ENCODE peak calls at places on chromosomes 13 and 19, in five cellular contexts. M is HCT116, P is IMR-90, S is HepG2, D is heart left ventricle. T is an unnamed sample.
A peak's percentile ranks its signal among the peaks of the same experiment; 100 is the strongest.

GRCh38 chr19:34180273-34180672 is 8.0 kb downstream of the LSM14A start:
- ATAC-seq in M (no peak), P (no peak), S (no peak), D (no peak), T (no peak)

GRCh38 chr13:44350775-44351504 is 22.7 kb upstream of the SERP2 start:
- ATAC-seq in M (no peak), P (no peak), S (no peak), D (no peak), T (no peak)

GRCh38 chr19:51784922-51785690 is 9.9 kb upstream of the FPR3 start:
- ATAC-seq in M (no peak), P (no peak), S (no peak), D (peak; percentile 89), T (peak; percentile 93)

GRCh38 chr13:21691928-21692327 is 21.1 kb downstream of the FGF9 start:
- ATAC-seq in M (no peak), P (no peak), S (no peak), D (peak; percentile 36), T (no peak)

GRCh38 chr19:49132974-49133609 is 13.7 kb downstream of the PPFIA3 start:
- ATAC-seq in M (no peak), P (peak; percentile 2), S (no peak), D (peak; percentile 42), T (peak; percentile 10)

GRCh38 chr19:19637523-19638251 is 5.8 kb downstream of the GMIP start:
- ATAC-seq in M (peak; percentile 70), P (no peak), S (no peak), D (no peak), T (no peak)

GRCh38 chr13:85278851-85279250 is 520.4 kb downstream of the SLITRK6 start:
- ATAC-seq in M (no peak), P (no peak), S (no peak), D (no peak), T (no peak)

GRCh38 chr13:20181180-20181579 is 11.6 kb downstream of the GJB2 start:
- ATAC-seq in M (no peak), P (no peak), S (no peak), D (no peak), T (no peak)

GRCh38 chr13:25847635-25848616 is 203.9 kb downstream of the SHISA2 start:
- ATAC-seq in M (no peak), P (no peak), S (no peak), D (no peak), T (no peak)

GRCh38 chr13:21595546-21595822 is 8.5 kb downstream of the MICU2 start:
- ATAC-seq in M (no peak), P (peak; percentile 53), S (peak; percentile 69), D (peak; percentile 18), T (no peak)

GRCh38 chr13:23159587-23160240 is 21.1 kb upstream of the SGCG start:
- ATAC-seq in M (no peak), P (peak; percentile 32), S (no peak), D (peak; percentile 35), T (peak; percentile 44)

GRCh38 chr13:48235100-48235813 is 2.3 kb downstream of the ITM2B start:
- ATAC-seq in M (no peak), P (no peak), S (no peak), D (peak; percentile 21), T (no peak)
- TF ChIP-seq POLR2A in M (no peak), P (no peak), S (no peak), D (no peak), T (peak; percentile 36)

DNA sequence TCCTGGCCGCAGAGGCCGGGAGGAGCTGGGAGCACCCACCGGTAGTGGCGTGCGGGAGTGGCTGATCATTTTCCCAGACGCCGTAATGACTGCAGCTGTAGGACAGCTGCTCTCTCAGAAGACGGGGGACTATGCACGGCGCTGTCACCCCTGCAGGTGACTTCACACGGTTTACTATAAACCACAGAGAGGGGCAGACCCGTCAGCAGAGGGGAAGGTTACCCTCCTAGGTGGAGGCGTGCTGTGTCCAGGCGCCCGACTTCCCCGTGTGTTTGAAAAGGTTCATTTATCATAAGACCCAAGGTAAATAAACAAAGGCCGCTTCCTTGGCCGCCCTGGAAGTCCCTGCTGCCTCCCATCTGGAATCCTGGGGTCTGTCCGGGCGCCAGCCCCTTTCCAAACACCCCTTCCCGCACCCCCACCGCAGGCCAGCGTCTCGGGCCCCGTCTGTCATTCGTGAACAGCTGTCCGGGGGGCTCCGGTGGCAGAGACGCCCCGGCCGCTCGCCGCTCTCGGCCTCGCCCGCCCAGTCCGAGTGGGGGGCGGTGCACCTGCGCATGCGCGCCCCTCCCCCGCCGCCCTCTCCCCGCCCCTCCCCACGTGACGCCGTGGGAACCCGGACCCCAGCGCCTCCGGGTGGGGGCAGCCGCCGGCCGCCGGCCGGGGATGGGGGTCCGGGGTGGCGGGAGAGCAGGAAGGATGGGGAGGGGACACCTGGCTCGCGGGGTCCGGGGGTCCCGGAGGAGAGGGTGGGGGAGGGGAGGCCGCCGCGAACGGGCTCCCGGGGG is 915 bp downstream of the SHC2 start:
- ATAC-seq in M (peak; percentile 69), P (peak; percentile 79), S (peak; percentile 25), D (peak; percentile 87), T (peak; percentile 74)
- TF ChIP-seq POLR2A in M (no peak), P (no peak), S (peak; percentile 69), D (no peak), T (no peak)

GRCh38 chr13:90321281-90321931 is 1026.1 kb upstream of the MIR17HG start:
- ATAC-seq in M (no peak), P (no peak), S (no peak), D (no peak), T (no peak)

GRCh38 chr13:90315061-90315460 is 1032.4 kb upstream of the MIR17HG start:
- ATAC-seq in M (no peak), P (no peak), S (no peak), D (no peak), T (no peak)

GRCh38 chr13:90320663-90321062 is 1026.8 kb upstream of the MIR17HG start:
- ATAC-seq in M (no peak), P (no peak), S (no peak), D (no peak), T (no peak)
- TF ChIP-seq POLR2A in M (no peak), P (no peak), S (no peak), D (no peak), T (no peak)

GRCh38 chr19:43533546-43534304 is 737 bp downstream of the ZNF575 start:
- ATAC-seq in M (peak; percentile 76), P (peak; percentile 91), S (peak; percentile 35), D (peak; percentile 90), T (peak; percentile 91)
- TF ChIP-seq POLR2A in M (no peak), P (no peak), S (no peak), D (no peak), T (no peak)

GRCh38 chr13:111175372-111175771 is 60.3 kb downstream of the ARHGEF7 start:
- ATAC-seq in M (no peak), P (no peak), S (no peak), D (no peak), T (no peak)
- TF ChIP-seq POLR2A in M (no peak), P (no peak), S (no peak), D (no peak), T (no peak)

DNA sequence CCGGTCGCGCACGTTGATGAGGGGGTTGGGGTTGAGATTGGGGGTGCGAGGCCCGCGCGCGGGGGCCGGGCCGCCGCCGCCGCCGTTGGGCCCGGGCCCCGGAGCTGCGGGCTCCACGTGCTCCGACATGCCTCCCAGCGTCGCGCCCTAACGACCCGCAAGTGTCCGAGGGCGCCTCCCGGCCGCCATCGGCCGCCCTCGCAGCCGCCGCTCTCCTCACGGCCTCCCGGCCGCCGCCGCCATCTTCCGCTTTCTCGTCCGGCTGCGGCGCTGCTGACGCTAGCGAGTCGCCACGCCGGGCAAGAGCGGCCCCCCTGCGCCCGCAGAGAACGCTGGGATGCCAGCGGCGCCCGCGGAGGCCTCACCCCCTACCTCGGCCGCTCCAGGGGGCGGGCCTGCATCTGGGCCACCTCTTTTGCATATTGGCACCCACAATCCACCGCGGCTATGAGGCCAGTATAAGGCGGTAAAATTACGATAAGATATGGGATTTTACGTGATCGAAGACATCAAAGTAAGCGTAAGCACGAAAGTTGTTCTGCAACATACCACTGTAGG is at the start of gene TMEM259:
- ATAC-seq in M (peak; percentile 82), P (peak; percentile 93), S (peak; percentile 82), D (peak; percentile 92), T (peak; percentile 92)
- TF ChIP-seq POLR2A in M (no peak), P (no peak), S (peak; percentile 71), D (no peak), T (peak; percentile 77)

GRCh38 chr19:23515551-23515950 is 120.3 kb upstream of the ZNF91 start:
- ATAC-seq in M (no peak), P (no peak), S (no peak), D (no peak), T (no peak)

GRCh38 chr19:23512151-23512925 is 117.1 kb upstream of the ZNF91 start:
- ATAC-seq in M (no peak), P (no peak), S (no peak), D (no peak), T (no peak)

GRCh38 chr19:23507441-23507840 is 112.2 kb upstream of the ZNF91 start:
- ATAC-seq in M (no peak), P (no peak), S (no peak), D (no peak), T (no peak)

GRCh38 chr19:23505738-23506137 is 110.5 kb upstream of the ZNF91 start:
- ATAC-seq in M (no peak), P (no peak), S (no peak), D (no peak), T (no peak)

DNA sequence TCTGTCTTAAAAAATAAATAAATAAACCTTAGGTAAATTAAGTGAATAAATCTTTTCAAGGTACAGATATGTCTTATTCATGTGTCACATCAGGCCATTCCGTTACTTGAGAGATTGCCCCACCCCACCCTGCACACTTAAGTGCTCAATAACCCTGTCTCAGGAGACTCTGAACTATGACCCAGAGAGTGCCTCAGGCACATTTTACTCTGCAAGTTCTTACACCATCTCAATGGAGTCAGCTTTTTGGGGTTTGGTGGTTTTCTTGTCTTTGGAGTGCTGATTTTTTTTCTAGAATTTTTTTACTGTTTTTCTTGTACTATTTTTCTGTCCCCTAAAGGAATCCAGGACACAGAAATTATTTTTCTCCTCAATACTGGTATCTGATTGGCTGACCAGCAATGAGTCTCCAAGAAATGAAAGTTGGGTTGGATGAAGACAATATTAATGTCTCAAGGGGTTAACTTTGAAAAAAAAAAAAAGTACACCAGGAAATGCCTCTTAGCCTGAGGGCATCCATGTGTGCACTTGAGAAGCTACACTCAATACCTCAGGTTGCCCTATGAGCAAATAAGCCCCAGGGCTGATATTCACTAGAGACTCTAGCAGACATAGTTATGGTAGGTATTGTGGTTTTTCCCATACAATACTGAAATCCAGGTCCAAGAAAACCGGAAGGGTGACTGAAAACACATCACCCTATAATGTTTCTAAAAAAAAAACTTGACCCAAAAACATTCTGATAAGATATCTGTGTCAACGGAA is 114.6 kb upstream of the ZNF91 start:
- ATAC-seq in M (no peak), P (no peak), S (no peak), D (no peak), T (no peak)
- TF ChIP-seq POLR2A in M (no peak), P (no peak), S (no peak), D (no peak), T (no peak)

DNA sequence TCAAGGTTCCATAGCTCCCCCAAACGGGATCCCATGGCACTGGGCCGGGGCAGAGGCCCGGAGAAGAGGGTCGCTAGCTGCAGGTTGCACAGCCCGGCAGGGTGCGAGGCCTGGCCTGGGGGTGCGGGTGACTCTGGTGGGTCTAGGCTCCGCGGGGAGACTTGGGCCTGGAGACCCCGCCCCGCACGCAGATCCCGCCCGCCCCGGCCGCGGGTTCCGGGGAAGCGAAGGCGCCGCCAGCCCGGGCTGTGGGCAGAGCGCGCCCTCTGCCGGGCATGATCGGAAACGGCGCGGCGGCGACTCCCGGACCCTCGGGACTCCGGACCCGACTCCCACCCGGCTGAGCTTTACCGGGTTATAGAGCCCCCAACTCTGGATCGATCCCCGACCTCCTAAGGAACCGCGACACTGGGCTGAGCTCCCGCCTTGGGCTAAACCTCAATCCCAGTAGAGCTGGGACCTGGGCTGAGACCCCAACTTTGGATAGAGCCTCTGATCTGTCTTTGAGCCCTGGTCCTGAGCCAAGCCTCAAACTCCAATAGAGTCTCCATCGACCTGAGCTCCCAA is 3.1 kb upstream of the TNFAIP8L1 start:
- ATAC-seq in M (peak; percentile 36), P (peak; percentile 43), S (peak; percentile 37), D (peak; percentile 16), T (peak; percentile 14)
- TF ChIP-seq POLR2A in M (no peak), P (no peak), S (no peak), D (no peak), T (no peak)

T was measured in gastroesophageal sphincter.